ENCODE peak calls at places on chromosomes 1 and 21, in five cellular contexts. F, V, L, M and B are unnamed samples.

GRCh38 chr1:248800459-248800858 is 25.3 kb downstream of the SH3BP5L start:
- DNase-seq in V (no peak), M (no peak), F (no peak), L (no peak), B (no peak)

GRCh38 chr21:42158846-42159245 is 60.1 kb upstream of the ABCG1 start:
- DNase-seq in V (no peak), L (no peak), F (no peak), M (no peak), B (no peak)

GRCh38 chr21:15495965-15496364 is 233.8 kb upstream of the USP25 start:
- DNase-seq in V (no peak), M (no peak), L (no peak), F (no peak), B (no peak)

GRCh38 chr1:33342041-33342723 is 21.3 kb upstream of the A3GALT2 start:
- DNase-seq in L (peak; percentile 65), M (no peak), F (peak; percentile 67), V (peak; percentile 89), B (no peak)

GRCh38 chr1:39489567-39490239 is 1.7 kb upstream of the BMP8A start:
- DNase-seq in L (peak; percentile 36), F (no peak), M (no peak), V (no peak), B (no peak)

GRCh38 chr1:6801998-6802397 is 16.7 kb downstream of the CAMTA1 start:
- DNase-seq in F (no peak), L (no peak), V (no peak), M (no peak), B (no peak)

GRCh38 chr1:201146626-201147390 is 7.5 kb downstream of the TMEM9 start:
- DNase-seq in M (no peak), F (no peak), L (no peak), V (no peak), B (peak; percentile 24)

GRCh38 chr21:33949516-33950424 is 34.2 kb upstream of the ATP5PO start:
- DNase-seq in F (no peak), M (no peak), V (no peak), L (no peak), B (no peak)

GRCh38 chr1:59892836-59893811 is 33.4 kb downstream of the CYP2J2 start:
- DNase-seq in L (peak; percentile 14), M (no peak), F (no peak), V (no peak), B (no peak)

GRCh38 chr1:24709748-24710416 is 35.4 kb upstream of the CLIC4 start:
- DNase-seq in M (no peak), L (no peak), V (no peak), F (no peak), B (no peak)

GRCh38 chr1:167463055-167463454 is 55.3 kb downstream of the CD247 start:
- DNase-seq in V (no peak), L (no peak), M (no peak), F (no peak), B (no peak)

GRCh38 chr1:234969011-234969441 is 159.6 kb downstream of the TOMM20 start:
- DNase-seq in M (no peak), V (no peak), F (no peak), L (no peak), B (no peak)

GRCh38 chr21:41045534-41046268 is 122.3 kb upstream of the BACE2 start:
- DNase-seq in F (peak; percentile 60), M (peak; percentile 37), L (peak; percentile 50), V (peak; percentile 6), B (no peak)

GRCh38 chr21:41162111-41162510 is 5.8 kb upstream of the BACE2 start:
- DNase-seq in F (no peak), L (no peak), M (no peak), V (no peak), B (no peak)

GRCh38 chr1:12195416-12195815 is 28.6 kb downstream of the TNFRSF1B start:
- DNase-seq in V (no peak), F (no peak), M (no peak), L (no peak), B (no peak)

GRCh38 chr1:12201343-12202189 is 28.3 kb upstream of the VPS13D start:
- DNase-seq in L (no peak), V (no peak), F (no peak), M (no peak), B (no peak)

GRCh38 chr1:12194666-12195216 is 27.9 kb downstream of the TNFRSF1B start:
- DNase-seq in M (no peak), F (no peak), L (no peak), V (no peak), B (no peak)

GRCh38 chr1:12197483-12197880 is 30.7 kb downstream of the TNFRSF1B start:
- DNase-seq in F (no peak), V (no peak), L (no peak), M (no peak), B (no peak)

GRCh38 chr1:12196641-12197482 is 30.1 kb downstream of the TNFRSF1B start:
- DNase-seq in L (peak; percentile 82), F (peak; percentile 78), M (no peak), V (no peak), B (peak; percentile 82)
- TF ChIP-seq CTCF in L (peak; percentile 61), F (peak; percentile 66), M (peak; percentile 47), V (no peak), B (peak; percentile 75)

GRCh38 chr1:93749894-93750301 is 68.3 kb upstream of the BCAR3 start:
- DNase-seq in M (no peak), F (peak; percentile 58), V (peak; percentile 42), L (peak; percentile 70), B (no peak)
- TF ChIP-seq CTCF in M (peak; percentile 12), F (peak; percentile 62), V (no peak), L (peak; percentile 65), B (peak; percentile 12)

GRCh38 chr1:17867470-17867869 is 112.3 kb downstream of the ACTL8 start:
- DNase-seq in M (no peak), F (no peak), L (no peak), V (no peak), B (no peak)
- TF ChIP-seq CTCF in M (no peak), F (no peak), L (no peak), V (no peak), B (no peak)

DNA sequence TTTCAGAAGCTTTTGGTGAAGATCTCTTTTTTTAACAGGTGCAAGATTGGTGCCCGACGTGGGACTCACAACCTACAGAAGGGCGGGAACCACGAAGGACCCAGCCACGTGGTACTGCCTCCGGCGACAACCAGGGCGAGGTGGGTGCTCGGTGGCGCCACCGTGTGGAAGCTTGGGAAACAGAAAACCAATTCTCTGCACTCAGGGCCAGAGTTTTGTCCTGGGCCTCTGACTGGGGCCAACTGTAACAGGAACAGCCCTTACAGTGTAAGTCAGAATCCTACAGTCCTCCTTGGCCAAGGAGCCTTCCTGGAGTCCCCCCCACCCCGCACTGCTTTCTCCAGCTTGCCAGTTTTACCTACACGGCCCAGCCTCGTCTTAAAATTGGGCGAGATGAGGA is 11.6 kb upstream of the S100A7A start:
- DNase-seq in V (peak; percentile 47), M (peak; percentile 7), F (peak; percentile 73), L (peak; percentile 69), B (peak; percentile 79)
- TF ChIP-seq CTCF in V (peak; percentile 25), M (peak; percentile 59), F (peak; percentile 82), L (peak; percentile 85), B (peak; percentile 86)

DNA sequence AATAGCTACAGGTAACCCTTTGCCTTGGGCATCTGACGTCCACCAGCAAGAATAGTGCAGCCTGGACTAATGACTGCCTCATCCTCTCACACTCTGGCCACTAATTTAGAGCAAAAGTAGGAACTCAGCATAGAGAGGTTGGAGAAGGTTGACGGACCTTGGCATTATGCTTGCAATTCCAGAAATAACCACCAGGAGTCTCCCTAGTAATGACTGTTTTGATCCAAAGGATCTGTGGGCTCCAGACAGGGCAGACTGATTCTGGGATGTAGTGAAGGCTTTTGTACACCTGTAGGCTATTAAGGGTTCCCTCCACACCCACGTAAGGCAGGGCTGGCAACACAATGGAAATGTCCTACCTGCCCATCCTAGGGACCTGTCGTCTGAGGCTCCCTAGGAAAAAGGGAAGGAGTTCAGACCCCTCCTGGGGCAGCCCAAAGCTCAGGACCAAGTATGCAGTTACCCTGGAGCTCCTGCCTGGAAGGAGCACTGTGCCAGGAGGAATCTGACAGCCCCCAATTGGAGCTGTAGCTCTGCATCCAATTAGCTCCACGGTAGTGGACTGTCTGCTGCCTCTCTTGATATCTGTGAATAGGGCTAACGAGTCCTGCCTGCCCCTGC is 91.0 kb upstream of the TMEM51 start:
- DNase-seq in F (no peak), M (peak; percentile 11), V (no peak), L (peak; percentile 76), B (no peak)
- TF ChIP-seq CTCF in F (peak; percentile 78), M (peak; percentile 67), V (peak; percentile 17), L (peak; percentile 69), B (peak; percentile 71)